ENCODE peak calls at places on chromosomes 7 and 10, in nine cellular contexts. G is stomach; I is H7; F is activated CD4-positive, alpha-beta T cell treated with anti-CD3 and anti-CD28 coated beads for 1 hour; Z is effector CD8-positive, alpha-beta T cell; S is OCI-M1; L is mesenchymal stem cell; U is hepatocyte; C is iris pigment epithelial cell. J is an unnamed sample.

GRCh38 chr7:151784843-151785680 is 91.9 kb downstream of the PRKAG2 start:
- DNase-seq in G (no peak), I (no peak), F (no peak), Z (no peak), S (no peak), L (no peak), U (no peak), C (no peak), J (no peak)

GRCh38 chr7:117667456-117667855 is 187.6 kb downstream of the CFTR start:
- DNase-seq in G (no peak), I (no peak), F (no peak), Z (no peak), S (no peak), L (peak), U (no peak), C (peak), J (no peak)

GRCh38 chr7:106795877-106796231 is 69.2 kb upstream of the PIK3CG start:
- DNase-seq in G (no peak), I (no peak), F (no peak), Z (no peak), S (no peak), L (no peak), U (no peak), C (no peak), J (no peak)

GRCh38 chr7:111803015-111803758 is 240.9 kb upstream of the IMMP2L start:
- DNase-seq in G (no peak), I (no peak), F (no peak), Z (no peak), S (no peak), L (peak), U (peak), C (peak), J (no peak)

GRCh38 chr7:7554021-7554432 is 12.7 kb upstream of the MIOS start:
- DNase-seq in G (no peak), I (no peak), F (no peak), Z (no peak), S (no peak), L (no peak), U (no peak), C (peak), J (no peak)

GRCh38 chr10:43816351-43817321 is 168.0 kb upstream of the ZNF32 start:
- DNase-seq in G (peak), I (no peak), F (peak), Z (peak), S (peak), L (peak), U (peak), C (peak), J (no peak)

GRCh38 chr10:45091968-45092367 is 91.2 kb downstream of the ZNF22 start:
- DNase-seq in G (no peak), I (no peak), F (no peak), Z (no peak), S (no peak), L (no peak), U (no peak), C (no peak), J (no peak)

GRCh38 chr10:5532231-5532605 is 7.5 kb downstream of the CALML3 start:
- DNase-seq in G (no peak), I (no peak), F (no peak), Z (no peak), S (no peak), L (no peak), U (no peak), C (no peak), J (no peak)

GRCh38 chr10:114487815-114488536 is 83.7 kb upstream of the AFAP1L2 start:
- DNase-seq in G (no peak), I (no peak), F (no peak), Z (no peak), S (no peak), L (no peak), U (no peak), C (peak), J (no peak)

GRCh38 chr10:46514431-46514861 is 42.0 kb downstream of the GPRIN2 start:
- DNase-seq in G (no peak), I (no peak), F (no peak), Z (no peak), S (no peak), L (no peak), U (no peak), C (no peak), J (no peak)

GRCh38 chr10:84340632-84341537 is 12.5 kb downstream of the CCSER2 start:
- DNase-seq in G (no peak), I (no peak), F (no peak), Z (no peak), S (no peak), L (no peak), U (no peak), C (peak), J (no peak)

GRCh38 chr10:30985552-30985951 is 46.1 kb downstream of the ZNF438 start:
- DNase-seq in G (no peak), I (no peak), F (no peak), Z (no peak), S (no peak), L (peak), U (no peak), C (peak), J (no peak)

J was measured in endothelial cell.